ENCODE peak calls at places on chromosomes 3 and 15, in six cellular contexts. Q is breast epithelium, D is tibial artery, C is heart left ventricle, S is heart right ventricle, F is neural progenitor cell. U is an unnamed sample. For H3K36me3 and H3K4me1, the result is how much of the 10 kb centered on the place peaks cover.

GRCh38 chr3:160091441-160091840 is 102.8 kb downstream of the IL12A start:
- DNase-seq in Q (no peak), S (no peak), F (no peak), C (no peak), D (no peak), U (no peak)

GRCh38 chr3:146896711-146897110 is 291.6 kb upstream of the PLSCR5 start:
- DNase-seq in C (no peak), Q (no peak), D (no peak), F (no peak), S (no peak), U (no peak)

GRCh38 chr3:141538568-141538967 is 51.7 kb downstream of the RASA2 start:
- DNase-seq in F (no peak), C (no peak), D (no peak), Q (no peak), S (no peak), U (no peak)

GRCh38 chr15:33104276-33104675 is 90.2 kb downstream of the FMN1 start:
- DNase-seq in S (no peak), C (no peak), D (no peak), Q (no peak), F (no peak), U (peak)

GRCh38 chr3:61667417-61668213 is 106.2 kb downstream of the PTPRG start:
- DNase-seq in C (no peak), F (no peak), Q (no peak), D (no peak), S (no peak), U (no peak)

GRCh38 chr15:53918180-53919079 is 59.8 kb upstream of the UNC13C start:
- DNase-seq in D (no peak), C (peak), Q (no peak), S (no peak), F (peak), U (no peak)

GRCh38 chr3:97742036-97742435 is 22.5 kb upstream of the ARL6 start:
- DNase-seq in S (no peak), Q (no peak), F (no peak), C (no peak), D (no peak), U (no peak)

GRCh38 chr15:96327155-96327741 is 3.3 kb upstream of the NR2F2 start:
- DNase-seq in F (peak), S (no peak), Q (no peak), C (no peak), D (peak), U (no peak)

GRCh38 chr3:29772436-29772835 is 491.6 kb downstream of the RBMS3 start:
- DNase-seq in F (no peak), C (no peak), D (no peak), Q (no peak), S (no peak), U (no peak)

GRCh38 chr3:194938845-194939531 is 253.3 kb downstream of the FAM43A start:
- DNase-seq in F (no peak), S (peak), C (no peak), Q (no peak), D (no peak), U (no peak)

GRCh38 chr15:90143176-90143655 is 40.9 kb upstream of the IDH2 start:
- DNase-seq in S (peak), D (no peak), Q (peak), F (peak), C (peak), U (peak)

GRCh38 chr3:49653636-49654035 is 20.5 kb upstream of the APEH start:
- DNase-seq in C (no peak), Q (no peak), S (no peak), D (no peak), F (no peak), U (no peak)

GRCh38 chr3:181230258-181230657 is 240.7 kb upstream of the DNAJC19 start:
- DNase-seq in D (no peak), F (no peak), Q (no peak), S (no peak), C (no peak), U (no peak)

GRCh38 chr3:119579366-119580147 is at the start of gene ADPRH:
- DNase-seq in D (peak), S (peak), F (peak), C (peak), Q (peak), U (peak)

GRCh38 chr15:50126072-50126471 is 7.0 kb upstream of the ATP8B4 start:
- DNase-seq in D (no peak), F (no peak), Q (no peak), S (no peak), C (no peak), U (no peak)

GRCh38 chr3:31615071-31615875 is 82.5 kb downstream of the STT3B start:
- DNase-seq in F (no peak), D (no peak), C (no peak), Q (no peak), S (no peak), U (no peak)

GRCh38 chr3:124663690-124664089 is 66.6 kb upstream of the UMPS start:
- DNase-seq in F (no peak), C (no peak), Q (no peak), D (no peak), S (no peak), U (no peak)

GRCh38 chr15:85414495-85414894 is 34.1 kb downstream of the AKAP13 start:
- DNase-seq in Q (no peak), F (no peak), D (no peak), C (no peak), S (no peak), U (no peak)

GRCh38 chr3:13451301-13451673 is 28.8 kb upstream of the HDAC11 start:
- DNase-seq in C (no peak), Q (no peak), F (no peak), S (no peak), D (peak), U (peak)

GRCh38 chr15:95446854-95447253 is 883.6 kb upstream of the NR2F2 start:
- DNase-seq in S (no peak), F (no peak), D (no peak), C (no peak), Q (no peak), U (no peak)

GRCh38 chr15:80604583-80605506 is 90.3 kb upstream of the ABHD17C start:
- DNase-seq in D (no peak), F (no peak), Q (no peak), C (no peak), S (no peak), U (no peak)

GRCh38 chr3:42526616-42527367 is 24.3 kb downstream of the VIPR1 start:
- DNase-seq in C (no peak), D (no peak), S (no peak), F (peak), Q (no peak), U (peak)

GRCh38 chr15:92091155-92091734 is 237.7 kb downstream of the SLCO3A1 start:
- DNase-seq in F (peak), C (no peak), S (peak), D (no peak), Q (peak), U (no peak)

GRCh38 chr3:169002689-169003088 is 660.8 kb downstream of the MECOM start:
- DNase-seq in C (no peak), Q (no peak), D (no peak), F (peak), S (no peak), U (no peak)

GRCh38 chr3:114383875-114384557 is 90.2 kb downstream of the TIGIT start:
- DNase-seq in F (peak), D (peak), S (peak), C (peak), Q (peak), U (peak)

GRCh38 chr3:119562307-119562961 is 3.0 kb upstream of the CD80 start:
- DNase-seq in Q (no peak), S (no peak), F (no peak), C (no peak), D (no peak), U (peak)

GRCh38 chr3:184284696-184285095 is 8.9 kb downstream of the ECE2 start:
- DNase-seq in D (no peak), Q (no peak), S (no peak), C (peak), F (peak), U (no peak)

GRCh38 chr3:47347217-47347801 is 33.5 kb upstream of the PTPN23 start:
- DNase-seq in Q (no peak), F (no peak), C (no peak), S (no peak), D (no peak), U (no peak)

GRCh38 chr3:140588558-140588957 is 89.3 kb upstream of the TRIM42 start:
- DNase-seq in C (no peak), D (no peak), Q (no peak), F (peak), S (no peak), U (no peak)

GRCh38 chr3:133159498-133160475 is 121.6 kb downstream of the TMEM108 start:
- DNase-seq in Q (no peak), D (no peak), S (no peak), F (no peak), C (no peak), U (no peak)

GRCh38 chr15:25481208-25481862 is 42.5 kb upstream of the UBE3A start:
- DNase-seq in F (peak), S (no peak), Q (no peak), C (no peak), D (no peak), U (no peak)

GRCh38 chr3:195054311-195054710 is 216.6 kb downstream of the XXYLT1 start:
- DNase-seq in S (no peak), Q (no peak), F (no peak), D (no peak), C (no peak), U (no peak)

GRCh38 chr3:120364101-120364500 is 14.9 kb upstream of the LRRC58 start:
- DNase-seq in D (no peak), C (no peak), S (no peak), Q (no peak), F (no peak), U (no peak)

GRCh38 chr3:101676219-101676764 is 640 bp downstream of the ZBTB11 start:
- DNase-seq in D (peak), Q (peak), S (peak), F (peak), C (peak), U (peak)

GRCh38 chr3:150218236-150218635 is 189.9 kb upstream of the TSC22D2 start:
- DNase-seq in D (no peak), Q (no peak), F (no peak), S (no peak), C (no peak), U (no peak)

GRCh38 chr15:34628577-34629152 is 45.2 kb upstream of the GOLGA8B start:
- DNase-seq in Q (no peak), F (no peak), D (no peak), S (no peak), C (no peak), U (no peak)

GRCh38 chr15:87753539-87753938 is 503.0 kb downstream of the NTRK3 start:
- DNase-seq in Q (no peak), C (no peak), S (no peak), F (no peak), D (no peak), U (no peak)

GRCh38 chr3:12371525-12372140 is 82.8 kb downstream of the PPARG start:
- DNase-seq in S (peak), C (peak), Q (no peak), F (no peak), D (no peak), U (no peak)

GRCh38 chr3:3743754-3744153 is 55.5 kb upstream of the LRRN1 start:
- DNase-seq in S (no peak), F (no peak), Q (no peak), C (no peak), D (no peak), U (no peak)

GRCh38 chr3:54360320-54360719 is 238.0 kb downstream of the CACNA2D3 start:
- DNase-seq in F (no peak), Q (no peak), C (no peak), S (no peak), D (no peak), U (no peak)

DNA sequence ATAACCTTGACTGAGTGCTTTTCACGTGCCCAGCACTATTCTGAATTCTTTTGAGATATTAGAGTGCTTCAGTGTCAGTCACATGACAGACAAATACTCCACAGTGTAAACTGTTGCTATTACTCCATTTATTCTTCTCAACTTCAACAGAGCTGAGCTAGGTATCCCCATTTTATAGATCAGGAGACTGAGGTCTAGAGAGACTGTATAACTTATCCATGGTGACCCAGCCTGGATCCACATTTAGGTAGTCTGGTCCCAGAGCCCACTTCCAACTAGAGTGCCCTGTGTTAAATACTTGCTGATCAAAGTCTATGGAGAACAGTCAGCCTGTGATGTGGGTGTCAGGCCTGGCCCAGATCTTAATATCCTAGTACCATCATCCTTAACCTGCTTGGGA is 6.7 kb downstream of the ACAA1 start:
- DNase-seq in C (peak), S (no peak), D (no peak), Q (no peak), F (no peak), U (no peak)
- H3K36me3 ChIP-seq in C (under half), S (under half), D (half or more), Q (under half), F (under half), U (half or more)

DNA sequence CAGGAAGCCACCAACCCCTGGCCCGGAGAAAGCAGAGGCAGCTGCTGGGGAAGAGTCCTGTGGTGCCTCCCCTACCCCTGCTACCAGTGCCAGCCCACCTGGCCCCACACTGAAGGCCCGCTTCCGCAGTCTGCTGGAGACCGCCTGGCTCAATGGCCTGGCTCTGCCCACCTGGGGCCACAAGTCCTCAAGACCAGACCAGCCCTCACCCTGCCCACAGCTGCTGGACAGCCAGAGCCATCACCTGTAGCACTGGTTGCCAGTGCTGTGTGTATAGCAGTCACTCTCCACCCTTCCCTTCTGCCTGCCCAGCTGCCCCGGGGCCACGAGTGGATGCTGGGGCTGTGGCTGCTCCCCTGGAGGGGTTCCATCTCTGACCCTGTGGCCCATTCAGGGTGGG is 9.2 kb downstream of the C15orf39 start:
- DNase-seq in D (no peak), F (no peak), S (no peak), C (no peak), Q (no peak), U (no peak)
- H3K27ac ChIP-seq in D (no peak), F (no peak), S (no peak), C (no peak), Q (no peak), U (no peak)

GRCh38 chr3:129624347-129625070 is 18.0 kb upstream of the PLXND1 start:
- DNase-seq in S (peak), D (no peak), Q (no peak), F (no peak), C (peak), U (no peak)
- H3K4me1 ChIP-seq in S (half or more), D (half or more), Q (under half), F (under half), C (half or more), U (under half)

GRCh38 chr3:59957150-59957549 is 907.3 kb upstream of the CFAP20DC start:
- DNase-seq in Q (no peak), D (no peak), F (no peak), C (no peak), S (no peak), U (no peak)
- H3K36me3 ChIP-seq in Q (under half), D (under half), F (under half), C (under half), S (under half), U (under half)

DNA sequence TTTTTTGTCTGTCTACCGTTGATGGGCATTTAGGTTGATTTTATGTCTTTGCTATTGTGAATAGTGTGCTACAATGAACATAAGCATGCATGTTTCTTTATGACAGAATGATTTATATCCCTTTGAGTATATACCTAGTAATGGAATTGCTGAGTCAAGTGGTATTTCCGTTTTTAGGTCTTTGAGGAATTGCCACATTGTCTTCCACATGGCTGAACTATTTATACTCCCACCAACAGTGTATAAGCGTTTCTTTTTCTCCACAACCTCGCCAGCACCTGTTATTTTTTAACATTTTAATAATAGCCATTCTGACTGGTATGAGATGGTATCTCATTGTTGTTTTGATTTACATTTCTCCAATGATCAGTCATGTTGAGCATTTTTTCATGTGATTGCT is 89.6 kb upstream of the GALNT15 start:
- DNase-seq in D (no peak), S (no peak), F (no peak), C (no peak), Q (no peak), U (no peak)
- H3K27ac ChIP-seq in D (no peak), S (peak), F (no peak), C (peak), Q (peak), U (no peak)

GRCh38 chr3:51390600-51391074 is 448 bp upstream of the RBM15B start:
- DNase-seq in Q (no peak), C (no peak), F (no peak), S (no peak), D (no peak), U (no peak)

GRCh38 chr3:51391075-51391565 is at the start of gene RBM15B:
- DNase-seq in Q (peak), D (peak), F (peak), C (peak), S (peak), U (peak)

GRCh38 chr3:51391566-51392300 is 648 bp downstream of the RBM15B start:
- DNase-seq in Q (no peak), F (peak), C (peak), S (peak), D (no peak), U (no peak)

GRCh38 chr3:51389423-51390183 is 1.5 kb upstream of the RBM15B start:
- DNase-seq in F (peak), C (peak), S (peak), D (peak), Q (no peak), U (peak)

DNA sequence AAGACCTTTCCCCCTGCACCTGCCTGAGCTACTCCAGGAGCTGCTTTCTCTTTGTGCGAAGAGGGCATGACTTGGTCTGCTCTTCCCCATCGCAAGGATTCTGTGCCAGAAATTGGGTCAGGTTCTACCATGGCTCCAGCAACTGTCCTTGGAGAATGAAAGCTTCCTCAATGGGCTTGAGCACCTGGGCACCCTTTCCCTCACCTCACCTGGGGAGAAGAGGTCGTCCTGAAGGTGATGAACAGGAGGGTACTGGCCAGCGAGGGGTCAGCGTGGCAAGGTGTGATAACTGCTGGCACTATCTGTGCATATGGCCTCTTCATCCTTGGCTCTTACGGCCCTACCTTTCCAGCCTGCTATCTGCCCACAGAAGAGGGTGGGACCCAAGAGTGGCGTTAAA is 899 bp upstream of the RBM15B start:
- DNase-seq in Q (no peak), D (no peak), S (no peak), C (no peak), F (no peak), U (no peak)
- H3K4me1 ChIP-seq in Q (under half), D (half or more), S (half or more), C (half or more), F (under half), U (half or more)

DNA sequence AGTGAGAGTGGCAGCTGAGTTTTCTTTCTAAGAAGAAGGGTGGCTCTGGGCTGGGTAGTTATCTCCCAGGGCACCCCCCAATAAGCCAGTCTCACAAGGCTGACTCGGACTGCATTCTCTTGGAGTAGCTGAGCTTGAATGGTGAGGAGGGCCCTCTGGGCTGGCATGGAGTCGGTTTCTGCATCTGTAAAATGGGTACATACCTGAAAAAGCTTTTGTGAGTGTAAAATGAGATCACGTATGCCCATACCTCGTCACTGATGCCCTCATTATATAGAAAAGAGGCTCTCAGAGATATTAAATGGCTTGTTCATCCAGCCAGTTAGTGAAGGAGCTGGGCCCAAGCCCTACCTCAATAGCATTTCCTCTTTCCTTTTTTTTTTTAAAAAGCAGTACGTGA is 41.2 kb downstream of the SMAD6 start:
- DNase-seq in S (no peak), F (no peak), C (no peak), Q (no peak), D (no peak), U (no peak)
- H3K36me3 ChIP-seq in S (under half), F (under half), C (under half), Q (under half), D (under half), U (under half)

DNA sequence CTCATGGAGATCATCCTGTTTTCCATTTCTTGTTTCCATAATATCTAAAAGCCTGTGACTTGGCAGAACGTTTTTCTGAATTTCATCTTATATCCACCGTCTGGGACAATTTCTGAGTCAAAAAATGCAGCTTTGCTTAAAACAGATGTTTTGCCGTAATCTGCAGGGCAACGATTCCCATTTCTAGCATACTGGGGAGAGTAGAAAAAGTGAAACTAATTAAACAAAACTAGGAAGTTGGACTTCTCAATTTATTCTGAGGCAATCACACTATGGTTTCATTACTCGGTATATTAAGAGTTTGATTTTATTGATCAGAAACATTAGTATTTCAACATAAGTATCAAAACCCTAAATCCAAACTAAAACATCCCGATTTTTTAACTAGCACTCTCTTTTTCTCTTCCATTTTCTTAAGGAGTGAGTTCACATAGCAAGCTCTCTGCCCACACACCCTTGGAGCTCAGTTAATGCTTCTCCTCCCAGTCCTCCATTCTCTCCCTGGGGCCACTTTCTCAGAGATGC is 33.6 kb downstream of the SPATA12 start:
- DNase-seq in S (no peak), D (no peak), F (no peak), Q (no peak), C (no peak), U (no peak)
- H3K27ac ChIP-seq in S (no peak), D (no peak), F (no peak), Q (peak), C (no peak), U (no peak)